ENCODE peak calls at places on chromosomes 13 and 19, in four cellular contexts. One of them, this sample, is unnamed. For H3K36me3, the result is how much of the 10 kb centered on the place peaks cover.

GRCh38 chr13:111943229-111943795 is 123.6 kb upstream of the SOX1 start:
- DNase-seq in astrocyte: no peak
- DNase-seq in aorta: peak
- DNase-seq in lung: no peak
- DNase-seq in this sample: no peak

GRCh38 chr13:67977081-67977480 is 746.9 kb upstream of the PCDH9 start:
- DNase-seq in astrocyte: no peak
- DNase-seq in aorta: no peak
- DNase-seq in lung: no peak
- DNase-seq in this sample: no peak

GRCh38 chr19:45848922-45849321 is 14.0 kb downstream of the SYMPK start:
- DNase-seq in astrocyte: no peak
- DNase-seq in aorta: no peak
- DNase-seq in lung: no peak
- DNase-seq in this sample: no peak

GRCh38 chr19:1069009-1069779 is 2.2 kb downstream of the ARHGAP45 start:
- DNase-seq in astrocyte: no peak
- DNase-seq in aorta: peak
- DNase-seq in lung: peak
- DNase-seq in this sample: no peak

GRCh38 chr19:43479961-43480561 is 14.7 kb upstream of the LYPD3 start:
- DNase-seq in astrocyte: no peak
- DNase-seq in aorta: no peak
- DNase-seq in lung: no peak
- DNase-seq in this sample: no peak

GRCh38 chr13:71661921-71662320 is 205.1 kb downstream of the DACH1 start:
- DNase-seq in astrocyte: peak
- DNase-seq in aorta: no peak
- DNase-seq in lung: no peak
- DNase-seq in this sample: no peak

GRCh38 chr13:96650301-96650886 is 343.9 kb downstream of the OXGR1 start:
- DNase-seq in astrocyte: peak
- DNase-seq in aorta: no peak
- DNase-seq in lung: no peak
- DNase-seq in this sample: peak

GRCh38 chr19:49880162-49880869 is 2.8 kb downstream of the TBC1D17 start:
- DNase-seq in astrocyte: no peak
- DNase-seq in aorta: no peak
- DNase-seq in lung: no peak
- DNase-seq in this sample: no peak

GRCh38 chr13:23817833-23818232 is 71.4 kb downstream of the MIPEP start:
- DNase-seq in astrocyte: no peak
- DNase-seq in aorta: no peak
- DNase-seq in lung: no peak
- DNase-seq in this sample: no peak

GRCh38 chr13:42873081-42873480 is 91.7 kb downstream of the FAM216B start:
- DNase-seq in astrocyte: no peak
- DNase-seq in aorta: no peak
- DNase-seq in lung: no peak
- DNase-seq in this sample: no peak

GRCh38 chr13:26950546-26950945 is 190.0 kb upstream of the GPR12 start:
- DNase-seq in astrocyte: no peak
- DNase-seq in aorta: no peak
- DNase-seq in lung: no peak
- DNase-seq in this sample: no peak

GRCh38 chr19:13138916-13139198 is 11.3 kb downstream of the STX10 start:
- DNase-seq in astrocyte: no peak
- DNase-seq in aorta: no peak
- DNase-seq in lung: no peak
- DNase-seq in this sample: no peak
- H3K36me3 ChIP-seq in astrocyte: under half
- H3K36me3 ChIP-seq in aorta: under half
- H3K36me3 ChIP-seq in lung: under half
- H3K36me3 ChIP-seq in this sample: under half

DNA sequence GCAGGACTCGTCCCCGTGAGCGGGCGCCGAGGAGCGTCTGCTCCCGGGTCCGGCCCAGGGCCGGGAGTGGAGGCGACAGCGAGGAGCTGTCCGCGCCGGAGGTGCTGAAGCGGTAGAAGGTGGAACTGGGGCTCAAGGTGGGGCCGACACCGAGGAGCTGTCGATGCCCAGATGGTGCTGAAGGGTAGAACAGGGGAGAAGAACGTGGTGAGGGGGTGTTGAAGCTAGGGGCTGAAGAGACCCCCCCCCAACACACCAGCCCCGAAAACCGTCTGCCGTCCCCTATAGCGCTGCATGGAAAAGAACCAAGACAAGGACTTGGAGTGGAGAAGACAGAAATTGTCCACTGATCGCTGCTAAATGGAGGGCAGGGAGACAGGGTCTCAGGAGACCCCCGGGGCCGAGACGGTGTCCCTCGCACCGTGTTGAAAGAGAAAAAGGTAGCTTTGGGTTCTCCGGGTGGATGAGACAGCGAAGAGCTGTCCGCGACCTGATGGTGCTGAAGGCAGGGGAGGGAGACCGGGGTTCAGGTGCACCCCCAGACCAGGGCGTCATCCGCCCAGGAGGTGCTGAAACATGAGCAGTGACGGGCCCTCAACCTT is 7.1 kb upstream of the PDE4C start:
- DNase-seq in astrocyte: peak
- DNase-seq in aorta: peak
- DNase-seq in lung: no peak
- DNase-seq in this sample: peak
- H3K4me3 ChIP-seq in astrocyte: no peak
- H3K4me3 ChIP-seq in aorta: no peak
- H3K4me3 ChIP-seq in lung: no peak
- H3K4me3 ChIP-seq in this sample: no peak

GRCh38 chr19:4754248-4754647 is 30.6 kb upstream of the DPP9 start:
- DNase-seq in astrocyte: no peak
- DNase-seq in aorta: no peak
- DNase-seq in lung: no peak
- DNase-seq in this sample: peak
- H3K36me3 ChIP-seq in astrocyte: under half
- H3K36me3 ChIP-seq in aorta: under half
- H3K36me3 ChIP-seq in lung: under half
- H3K36me3 ChIP-seq in this sample: under half

GRCh38 chr19:21833733-21834132 is 2.2 kb downstream of the ZNF43 start:
- DNase-seq in astrocyte: no peak
- DNase-seq in aorta: no peak
- DNase-seq in lung: no peak
- DNase-seq in this sample: no peak

GRCh38 chr19:21839966-21840365 is 4.0 kb upstream of the ZNF43 start:
- DNase-seq in astrocyte: no peak
- DNase-seq in aorta: no peak
- DNase-seq in lung: no peak
- DNase-seq in this sample: no peak

GRCh38 chr19:21838646-21839045 is 2.7 kb upstream of the ZNF43 start:
- DNase-seq in astrocyte: peak
- DNase-seq in aorta: no peak
- DNase-seq in lung: no peak
- DNase-seq in this sample: no peak

GRCh38 chr19:21835810-21836444 is at the start of gene ZNF43:
- DNase-seq in astrocyte: peak
- DNase-seq in aorta: peak
- DNase-seq in lung: peak
- DNase-seq in this sample: peak

GRCh38 chr19:21835429-21835809 is 563 bp downstream of the ZNF43 start:
- DNase-seq in astrocyte: no peak
- DNase-seq in aorta: no peak
- DNase-seq in lung: no peak
- DNase-seq in this sample: no peak
- H3K4me3 ChIP-seq in astrocyte: peak
- H3K4me3 ChIP-seq in aorta: peak
- H3K4me3 ChIP-seq in lung: peak
- H3K4me3 ChIP-seq in this sample: peak

This sample was measured in bronchial epithelial cell.